ENCODE peak calls at places on chromosomes 4 and X, in eight cellular contexts. Q is ovary; O is CD4-positive, alpha-beta memory T cell; U is fibroblast of lung; V is CD8-positive, alpha-beta T cell; Z is PC-3; L is astrocyte; E is heart left ventricle. K is an unnamed sample.

GRCh38 chrX:65712005-65712861 is 44.8 kb downstream of the MSN start:
- DNase-seq in Q (no peak), O (no peak), U (no peak), V (no peak), Z (no peak), L (no peak), E (no peak), K (no peak)

GRCh38 chrX:29478336-29479069 is 736.9 kb upstream of the MAGEB2 start:
- DNase-seq in Q (no peak), O (no peak), U (peak; percentile 13), V (no peak), Z (peak; percentile 51), L (peak; percentile 12), E (no peak), K (no peak)

GRCh38 chrX:40479777-40480318 is 100.9 kb upstream of the ATP6AP2 start:
- DNase-seq in Q (no peak), O (no peak), U (no peak), V (no peak), Z (no peak), L (no peak), E (no peak), K (no peak)

GRCh38 chr4:182770969-182771330 is 146.2 kb downstream of the DCTD start:
- DNase-seq in Q (no peak), O (no peak), U (peak; percentile 27), V (no peak), Z (no peak), L (no peak), E (no peak), K (no peak)

GRCh38 chr4:184417802-184418511 is 56.4 kb downstream of the IRF2 start:
- DNase-seq in Q (no peak), O (no peak), U (peak; percentile 88), V (no peak), Z (peak; percentile 89), L (peak; percentile 84), E (no peak), K (no peak)

GRCh38 chr4:57013529-57014120 is 34.9 kb downstream of the POLR2B start:
- DNase-seq in Q (no peak), O (no peak), U (no peak), V (no peak), Z (no peak), L (no peak), E (no peak), K (no peak)

GRCh38 chr4:129455462-129455861 is 359.5 kb downstream of the C4orf33 start:
- DNase-seq in Q (no peak), O (no peak), U (no peak), V (no peak), Z (no peak), L (no peak), E (no peak), K (no peak)

GRCh38 chr4:175971393-175972179 is 94.1 kb upstream of the WDR17 start:
- DNase-seq in Q (no peak), O (no peak), U (peak; percentile 47), V (no peak), Z (no peak), L (peak; percentile 27), E (no peak), K (no peak)

GRCh38 chr4:158253350-158253980 is 43.2 kb downstream of the TMEM144 start:
- DNase-seq in Q (peak; percentile 41), O (peak; percentile 25), U (peak; percentile 40), V (peak; percentile 32), Z (peak; percentile 72), L (peak; percentile 23), E (peak; percentile 37), K (no peak)

GRCh38 chr4:100280807-100281206 is 90.5 kb upstream of the DDIT4L start:
- DNase-seq in Q (no peak), O (no peak), U (no peak), V (no peak), Z (no peak), L (no peak), E (no peak), K (no peak)

GRCh38 chr4:125314676-125315570 is at the start of gene FAT4:
- DNase-seq in Q (peak; percentile 97), O (peak; percentile 9), U (peak; percentile 98), V (peak; percentile 22), Z (peak; percentile 85), L (peak; percentile 97), E (peak; percentile 98), K (peak; percentile 96)
- H3K27ac ChIP-seq in Q (peak within 1 kb of the TSS; percentile 92), O (no peak within 1 kb of the TSS), U (peak within 1 kb of the TSS; percentile 90), V (no peak within 1 kb of the TSS), Z (no peak within 1 kb of the TSS), L (peak within 1 kb of the TSS; percentile 81), E (peak within 1 kb of the TSS; percentile 92), K (peak within 1 kb of the TSS; percentile 90)

GRCh38 chr4:8910100-8910821 is 38.6 kb upstream of the HMX1 start:
- DNase-seq in Q (peak; percentile 4), O (no peak), U (no peak), V (no peak), Z (no peak), L (no peak), E (peak; percentile 9), K (peak; percentile 38)

GRCh38 chr4:8911311-8912088 is 39.9 kb upstream of the HMX1 start:
- DNase-seq in Q (peak; percentile 2), O (no peak), U (no peak), V (no peak), Z (no peak), L (no peak), E (peak; percentile 16), K (peak; percentile 44)

GRCh38 chr4:8909548-8909947 is 37.9 kb upstream of the HMX1 start:
- DNase-seq in Q (no peak), O (no peak), U (no peak), V (no peak), Z (no peak), L (no peak), E (no peak), K (no peak)

GRCh38 chr4:8912089-8912455 is 40.4 kb upstream of the HMX1 start:
- DNase-seq in Q (peak; percentile 1), O (no peak), U (no peak), V (no peak), Z (no peak), L (no peak), E (peak; percentile 8), K (no peak)

DNA sequence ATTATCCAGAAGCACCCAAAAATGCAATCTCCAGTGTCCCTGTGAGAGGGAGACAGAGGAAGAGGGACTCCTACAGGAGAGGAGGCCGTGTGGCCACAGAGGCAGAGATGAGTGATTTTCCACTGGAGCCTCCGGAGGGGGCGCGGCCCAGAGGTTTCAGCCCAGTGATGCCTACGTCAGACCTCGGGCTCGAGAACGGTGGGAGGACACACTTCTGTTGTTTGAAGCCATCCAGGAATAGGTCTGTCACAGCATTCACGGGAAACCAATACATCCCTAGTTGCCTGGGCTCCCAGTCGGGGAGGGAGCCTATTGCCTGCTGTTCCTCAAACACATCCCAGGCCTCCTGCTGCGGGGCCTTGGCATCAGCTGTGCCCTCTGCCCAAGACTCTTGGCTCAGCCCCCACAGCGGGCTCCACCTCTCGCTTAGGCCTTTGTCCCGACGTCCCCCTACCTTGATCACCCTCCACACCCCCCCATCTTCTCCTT is 39.2 kb upstream of the HMX1 start:
- DNase-seq in Q (peak; percentile 1), O (no peak), U (no peak), V (no peak), Z (no peak), L (no peak), E (no peak), K (peak; percentile 42)
- H3K27me3 ChIP-seq in Q (no peaks in the 10 kb centered on the region), O (no peaks in the 10 kb centered on the region), U (no peaks in the 10 kb centered on the region), V (no peaks in the 10 kb centered on the region), Z (peaks cover 25% of the 10 kb centered on the region), L (no peaks in the 10 kb centered on the region), E (no peaks in the 10 kb centered on the region), K (no peaks in the 10 kb centered on the region)

DNA sequence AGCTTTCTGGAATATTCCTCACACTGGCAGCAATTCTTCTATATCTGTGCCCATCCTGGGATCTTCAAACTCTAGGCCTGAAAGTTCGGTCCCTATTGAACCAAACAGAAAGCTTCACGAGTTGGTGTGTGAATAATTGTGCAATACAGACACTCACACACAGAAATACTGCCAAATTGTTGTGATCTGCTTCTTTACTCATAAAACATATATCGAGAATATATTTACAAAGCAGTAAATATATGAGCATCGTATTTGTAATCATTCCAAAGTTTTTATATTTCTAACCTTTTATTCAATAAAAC is 56.6 kb upstream of the BEX4 start:
- DNase-seq in Q (no peak), O (no peak), U (no peak), V (no peak), Z (no peak), L (no peak), E (no peak), K (no peak)
- H3K4me1 ChIP-seq in Q (no peaks in the 10 kb centered on the region), O (no peaks in the 10 kb centered on the region), U (no peaks in the 10 kb centered on the region), V (no peaks in the 10 kb centered on the region), Z (peaks cover 26% of the 10 kb centered on the region), L (no peaks in the 10 kb centered on the region), E (no peaks in the 10 kb centered on the region), K (no peaks in the 10 kb centered on the region)

GRCh38 chr4:37988670-37989069 is 28.5 kb downstream of the PTTG2 start:
- DNase-seq in Q (no peak), O (no peak), U (peak; percentile 25), V (no peak), Z (peak; percentile 51), L (peak; percentile 28), E (no peak), K (no peak)

GRCh38 chr4:37991623-37992410 is 31.6 kb downstream of the PTTG2 start:
- DNase-seq in Q (no peak), O (no peak), U (no peak), V (no peak), Z (no peak), L (no peak), E (no peak), K (no peak)

GRCh38 chr4:37990731-37991130 is 30.5 kb downstream of the PTTG2 start:
- DNase-seq in Q (no peak), O (no peak), U (no peak), V (no peak), Z (no peak), L (no peak), E (no peak), K (no peak)

GRCh38 chr4:37985730-37986275 is 25.6 kb downstream of the PTTG2 start:
- DNase-seq in Q (no peak), O (no peak), U (no peak), V (no peak), Z (no peak), L (no peak), E (no peak), K (no peak)

GRCh38 chr4:37989398-37990260 is 29.4 kb downstream of the PTTG2 start:
- DNase-seq in Q (no peak), O (no peak), U (no peak), V (no peak), Z (no peak), L (no peak), E (no peak), K (no peak)
- H3K27ac ChIP-seq in Q (peak overlapping the region; percentile 47), O (no peak overlapping the region), U (no peak overlapping the region), V (no peak overlapping the region), Z (no peak overlapping the region), L (no peak overlapping the region), E (peak overlapping the region; percentile 83), K (peak overlapping the region; percentile 78)

K was measured in right atrium auricular region.